ENCODE peak calls at places on chromosomes 4 and X, in five cellular contexts. V, U, E, C and B are unnamed samples.

GRCh38 chr4:101527186-101527585 is 179.9 kb upstream of the PPP3CA start:
- DNase-seq in V (peak; percentile 42), U (no peak), E (no peak), C (no peak), B (no peak)

GRCh38 chr4:177671845-177672244 is 229.6 kb upstream of the AGA start:
- DNase-seq in V (no peak), U (no peak), E (no peak), C (no peak), B (no peak)

GRCh38 chrX:10039821-10040793 is 72.9 kb downstream of the CLDN34 start:
- DNase-seq in V (no peak), U (no peak), E (no peak), C (no peak), B (no peak)

GRCh38 chr4:167544391-167544790 is 310.1 kb upstream of the SPOCK3 start:
- DNase-seq in V (no peak), U (no peak), E (no peak), C (no peak), B (no peak)

GRCh38 chr4:2253160-2254084 is 8.5 kb downstream of the MXD4 start:
- DNase-seq in V (no peak), U (no peak), E (no peak), C (no peak), B (no peak)

GRCh38 chr4:71445819-71446218 is 107.0 kb downstream of the SLC4A4 start:
- DNase-seq in V (no peak), U (no peak), E (no peak), C (no peak), B (no peak)

GRCh38 chrX:100048156-100048555 is 361.9 kb downstream of the PCDH19 start:
- DNase-seq in V (no peak), U (no peak), E (no peak), C (no peak), B (no peak)

GRCh38 chrX:123881330-123881729 is 21.5 kb downstream of the XIAP start:
- DNase-seq in V (no peak), U (no peak), E (no peak), C (no peak), B (no peak)

GRCh38 chrX:27976284-27976683 is 5.0 kb downstream of the DCAF8L1 start:
- DNase-seq in V (no peak), U (no peak), E (no peak), C (no peak), B (no peak)

GRCh38 chr4:142656178-142656577 is 189.9 kb downstream of the INPP4B start:
- DNase-seq in V (no peak), U (no peak), E (no peak), C (no peak), B (peak; percentile 30)